ENCODE peak calls at places on chromosomes 6 and 20, in four cellular contexts. D is CD4-positive, CD25-positive, alpha-beta regulatory T cell; M is H7; U is heart right ventricle. Z is an unnamed sample. For H3K36me3, the result is how much of the 10 kb centered on the place peaks cover.

GRCh38 chr6:169960531-169960890 is 209.1 kb downstream of the ERMARD start:
- DNase-seq in M (peak), U (peak), D (no peak), Z (no peak)

GRCh38 chr20:62066339-62066982 is 780 bp upstream of the TAF4 start:
- DNase-seq in U (peak), D (peak), M (peak), Z (peak)

GRCh38 chr20:48049171-48049570 is 263.9 kb upstream of the SULF2 start:
- DNase-seq in D (no peak), M (no peak), U (no peak), Z (no peak)

GRCh38 chr6:151387581-151387980 is 3.8 kb downstream of the ZBTB2 start:
- DNase-seq in D (no peak), M (no peak), U (no peak), Z (no peak)

GRCh38 chr20:12883507-12883885 is 125.3 kb upstream of the SPTLC3 start:
- DNase-seq in D (no peak), U (no peak), M (no peak), Z (no peak)

GRCh38 chr6:121055572-121056163 is 278.6 kb downstream of the TBC1D32 start:
- DNase-seq in M (peak), U (no peak), D (peak), Z (peak)

GRCh38 chr6:37130704-37131103 is 39.2 kb upstream of the PIM1 start:
- DNase-seq in M (no peak), U (no peak), D (no peak), Z (no peak)

GRCh38 chr6:56845027-56845426 is 109.9 kb upstream of the BEND6 start:
- DNase-seq in D (no peak), M (no peak), U (no peak), Z (no peak)

GRCh38 chr20:15857131-15857784 is 716.0 kb downstream of the KIF16B start:
- DNase-seq in M (no peak), U (no peak), D (no peak), Z (peak)

GRCh38 chr6:10837009-10837691 is 1.2 kb downstream of the MAK start:
- DNase-seq in U (peak), D (peak), M (peak), Z (no peak)

GRCh38 chr20:31606928-31607639 is 2.0 kb downstream of the ID1 start:
- DNase-seq in D (no peak), M (peak), U (peak), Z (no peak)

GRCh38 chr6:137102851-137103492 is 58.2 kb upstream of the IL20RA start:
- DNase-seq in M (no peak), D (no peak), U (no peak), Z (peak)

GRCh38 chr6:130928993-130929678 is 101.9 kb downstream of the SMLR1 start:
- DNase-seq in U (no peak), M (no peak), D (no peak), Z (no peak)

GRCh38 chr20:35617397-35618031 is 1.9 kb downstream of the SPAG4 start:
- DNase-seq in M (peak), U (peak), D (peak), Z (peak)

GRCh38 chr6:143579703-143580102 is 68.2 kb upstream of the FUCA2 start:
- DNase-seq in D (no peak), M (no peak), U (peak), Z (no peak)

GRCh38 chr6:68876792-68877493 is 241.9 kb downstream of the ADGRB3 start:
- DNase-seq in D (no peak), M (peak), U (no peak), Z (peak)

GRCh38 chr6:4780360-4780812 is 4.2 kb downstream of the CDYL start:
- DNase-seq in U (no peak), D (no peak), M (peak), Z (no peak)

GRCh38 chr6:157790548-157791160 is 32.4 kb upstream of the SNX9 start:
- DNase-seq in D (no peak), U (no peak), M (no peak), Z (no peak)

GRCh38 chr6:52263709-52264320 is 19.5 kb upstream of the IL17F start:
- DNase-seq in M (peak), U (peak), D (peak), Z (peak)

GRCh38 chr6:33592595-33593413 is 12.7 kb upstream of the BAK1 start:
- DNase-seq in M (peak), D (peak), U (no peak), Z (peak)

GRCh38 chr20:8855315-8855714 is 213.6 kb upstream of the PLCB4 start:
- DNase-seq in U (no peak), M (no peak), D (no peak), Z (no peak)

GRCh38 chr6:136069119-136069518 is 181.0 kb downstream of the MTFR2 start:
- DNase-seq in D (no peak), M (no peak), U (no peak), Z (no peak)

GRCh38 chr6:5084787-5085637 is at the start of gene PPP1R3G:
- DNase-seq in M (peak), D (no peak), U (peak), Z (no peak)

GRCh38 chr20:35283441-35284266 is 918 bp downstream of the EIF6 start:
- DNase-seq in U (no peak), M (no peak), D (no peak), Z (no peak)

GRCh38 chr20:50844430-50845100 is 49.7 kb downstream of the BCAS4 start:
- DNase-seq in M (no peak), D (no peak), U (no peak), Z (peak)

GRCh38 chr6:36821581-36822335 is 17.5 kb downstream of the CPNE5 start:
- DNase-seq in M (no peak), D (no peak), U (no peak), Z (no peak)

GRCh38 chr6:7434672-7435071 is 45.1 kb downstream of the RIOK1 start:
- DNase-seq in U (no peak), D (no peak), M (no peak), Z (no peak)

GRCh38 chr6:7431594-7432390 is 42.2 kb downstream of the RIOK1 start:
- DNase-seq in U (no peak), M (peak), D (no peak), Z (no peak)

GRCh38 chr6:7433211-7433610 is 43.6 kb downstream of the RIOK1 start:
- DNase-seq in D (no peak), U (no peak), M (no peak), Z (no peak)

GRCh38 chr6:7432391-7433207 is 43.0 kb downstream of the RIOK1 start:
- DNase-seq in D (no peak), M (peak), U (no peak), Z (no peak)

GRCh38 chr6:7431241-7431593 is 41.6 kb downstream of the RIOK1 start:
- DNase-seq in U (no peak), M (no peak), D (no peak), Z (no peak)
- H3K36me3 ChIP-seq in U (under half), M (under half), D (under half), Z (under half)

DNA sequence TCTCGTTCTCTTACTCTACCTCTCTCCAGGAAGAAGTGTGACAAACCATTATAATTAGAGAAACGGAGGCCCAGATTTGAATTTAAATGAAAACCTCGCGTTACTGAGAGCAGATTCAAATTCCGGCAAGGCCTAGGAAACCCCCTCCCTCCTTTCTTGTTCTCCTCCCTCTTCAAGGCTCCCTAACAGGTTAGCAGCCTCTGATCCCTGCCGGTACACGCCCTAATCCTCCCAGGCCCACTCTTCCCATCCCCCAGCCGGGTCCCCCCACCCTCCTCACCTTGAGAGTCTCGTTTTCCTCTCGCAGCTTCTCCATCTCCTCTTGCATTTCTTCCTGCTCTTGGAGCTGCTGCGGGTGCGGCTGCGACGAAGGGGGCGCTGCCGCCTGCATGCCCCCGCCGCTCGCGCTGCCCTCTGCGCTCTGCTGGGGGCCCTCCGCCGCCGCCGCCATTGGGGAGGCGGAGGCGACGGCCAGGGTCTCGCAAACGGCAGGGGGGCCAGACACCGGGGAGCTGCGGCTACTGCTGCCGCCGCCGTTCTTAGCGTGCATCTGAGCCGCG is 3.8 kb downstream of the MTCL3 start:
- DNase-seq in U (no peak), M (peak), D (peak), Z (peak)
- H3K36me3 ChIP-seq in U (under half), M (under half), D (under half), Z (under half)

GRCh38 chr20:36656733-36657132 is 10.7 kb upstream of the SLA2 start:
- DNase-seq in D (no peak), M (no peak), U (no peak), Z (no peak)
- H3K36me3 ChIP-seq in D (under half), M (under half), U (half or more), Z (under half)

DNA sequence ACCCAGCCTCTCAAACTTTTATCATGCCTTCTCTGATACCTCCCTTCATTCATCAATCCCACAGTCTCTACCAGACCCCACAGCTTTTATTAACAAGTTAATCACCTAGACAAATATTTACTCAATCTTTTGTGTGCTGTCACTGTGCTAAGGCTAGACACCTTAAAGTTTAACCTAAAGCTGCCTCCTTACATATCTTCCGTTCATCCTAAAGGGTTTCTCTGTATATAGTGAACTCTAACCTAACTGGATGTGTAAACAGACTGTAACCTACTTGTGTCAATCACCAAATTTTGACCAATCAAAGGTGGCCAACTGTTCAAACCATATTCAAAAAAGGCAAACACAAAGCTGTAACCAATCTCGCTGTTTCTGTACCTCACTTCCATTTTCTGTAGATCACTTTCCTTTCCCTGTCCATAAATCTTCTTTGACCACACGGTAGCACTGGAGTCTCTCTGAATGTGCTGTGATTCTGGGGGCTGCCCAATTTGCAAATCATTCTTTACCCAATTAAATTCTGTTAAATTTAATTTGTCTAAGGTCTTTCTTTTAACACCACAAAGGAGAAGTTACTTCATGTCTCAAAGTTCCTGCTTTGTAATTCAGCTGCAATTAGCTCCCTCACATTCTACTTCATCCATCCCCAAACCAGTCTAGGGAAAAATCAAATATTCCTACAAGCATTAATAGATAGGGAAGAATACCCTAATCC is 72.5 kb downstream of the ARHGAP18 start:
- DNase-seq in D (no peak), M (no peak), U (no peak), Z (no peak)
- H3K36me3 ChIP-seq in D (under half), M (under half), U (under half), Z (under half)

DNA sequence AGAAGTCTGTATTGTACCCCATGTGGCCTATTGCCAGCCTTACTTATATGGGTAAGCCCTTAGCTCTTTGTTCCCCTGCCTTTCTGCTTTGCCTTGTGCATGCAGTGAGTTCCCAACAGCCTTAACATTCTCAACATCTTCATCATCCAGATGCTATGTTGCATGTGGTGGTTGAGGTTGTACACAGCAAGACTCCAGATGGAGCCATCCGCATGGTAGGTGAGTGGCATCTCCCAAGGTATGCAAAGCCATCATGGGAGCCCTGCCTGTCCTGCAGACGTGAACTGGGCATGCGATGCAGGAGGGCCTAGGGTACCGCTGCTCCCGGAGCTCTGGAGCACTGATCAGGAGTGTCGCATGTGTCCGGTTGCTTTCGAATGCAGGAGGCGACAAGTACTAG is 16.1 kb downstream of the CEP43 start:
- DNase-seq in M (no peak), U (no peak), D (no peak), Z (no peak)
- H3K36me3 ChIP-seq in M (under half), U (half or more), D (under half), Z (half or more)

Z was measured in OCI-LY7.